ENCODE peak calls at places on chromosomes 3 and 15, in ten cellular contexts. O, F, C, G, J, N, Y, Z, E and B are unnamed samples.

GRCh38 chr3:143192193-143192592 is 72.6 kb downstream of the CHST2 start:
- DNase-seq in O (no peak), F (no peak), C (no peak), G (no peak), J (no peak), N (no peak), Y (no peak), Z (no peak), E (no peak), B (no peak)

GRCh38 chr3:120162400-120162799 is 68.2 kb upstream of the GSK3B start:
- DNase-seq in O (no peak), F (no peak), C (peak), G (no peak), J (peak), N (no peak), Y (no peak), Z (no peak), E (no peak), B (no peak)

GRCh38 chr3:59866076-59866475 is 816.3 kb upstream of the CFAP20DC start:
- DNase-seq in O (no peak), F (no peak), C (no peak), G (no peak), J (no peak), N (no peak), Y (no peak), Z (no peak), E (no peak), B (no peak)

GRCh38 chr3:69143605-69144004 is 21.2 kb upstream of the LMOD3 start:
- DNase-seq in O (no peak), F (no peak), C (no peak), G (no peak), J (peak), N (no peak), Y (no peak), Z (no peak), E (no peak), B (no peak)

GRCh38 chr15:96325579-96326331 is 4.7 kb upstream of the NR2F2 start:
- DNase-seq in O (no peak), F (no peak), C (peak), G (no peak), J (peak), N (no peak), Y (no peak), Z (no peak), E (no peak), B (no peak)

GRCh38 chr3:111923095-111923771 is 55.6 kb upstream of the ABHD10 start:
- DNase-seq in O (no peak), F (no peak), C (no peak), G (no peak), J (peak), N (no peak), Y (no peak), Z (no peak), E (no peak), B (no peak)

GRCh38 chr3:45583021-45583851 is 11.3 kb upstream of the LIMD1 start:
- DNase-seq in O (no peak), F (no peak), C (peak), G (no peak), J (peak), N (no peak), Y (no peak), Z (no peak), E (no peak), B (no peak)

GRCh38 chr3:186566772-186567071 is 417 bp downstream of the TBCCD1 start:
- DNase-seq in O (no peak), F (no peak), C (no peak), G (no peak), J (no peak), N (no peak), Y (no peak), Z (no peak), E (no peak), B (no peak)

GRCh38 chr15:68386587-68387287 is 45.2 kb downstream of the ITGA11 start:
- DNase-seq in O (no peak), F (no peak), C (no peak), G (no peak), J (no peak), N (no peak), Y (no peak), Z (no peak), E (no peak), B (no peak)

GRCh38 chr15:36106640-36107335 is 472.6 kb upstream of the CDIN1 start:
- DNase-seq in O (no peak), F (no peak), C (peak), G (no peak), J (peak), N (no peak), Y (no peak), Z (no peak), E (no peak), B (no peak)

GRCh38 chr15:83559310-83559966 is 94.5 kb upstream of the ADAMTSL3 start:
- DNase-seq in O (no peak), F (peak), C (peak), G (peak), J (peak), N (peak), Y (peak), Z (peak), E (peak), B (peak)

GRCh38 chr3:49689046-49689886 is at the start of the genes MST1 and RNF123:
- DNase-seq in O (peak), F (peak), C (peak), G (peak), J (peak), N (peak), Y (no peak), Z (peak), E (peak), B (peak)
- TF ChIP-seq CTCF in O (peak), F (peak), C (peak), G (no peak), J (peak), N (peak), Y (no peak), Z (peak), E (peak), B (no peak)

GRCh38 chr15:64045106-64045435 is 1.2 kb downstream of the DAPK2 start:
- DNase-seq in O (no peak), F (no peak), C (no peak), G (no peak), J (no peak), N (no peak), Y (no peak), Z (no peak), E (no peak), B (no peak)

GRCh38 chr15:64045774-64046346 is 425 bp downstream of the DAPK2 start:
- DNase-seq in O (no peak), F (peak), C (no peak), G (no peak), J (peak), N (peak), Y (no peak), Z (no peak), E (peak), B (no peak)

GRCh38 chr15:64048766-64049165 is 2.5 kb upstream of the DAPK2 start:
- DNase-seq in O (no peak), F (peak), C (no peak), G (no peak), J (no peak), N (no peak), Y (no peak), Z (no peak), E (no peak), B (no peak)

GRCh38 chr15:64044315-64045105 is 1.8 kb downstream of the DAPK2 start:
- DNase-seq in O (no peak), F (peak), C (no peak), G (no peak), J (no peak), N (no peak), Y (no peak), Z (peak), E (no peak), B (no peak)

GRCh38 chr15:64046347-64047153 is at the start of gene DAPK2:
- DNase-seq in O (peak), F (peak), C (peak), G (peak), J (peak), N (peak), Y (no peak), Z (peak), E (peak), B (peak)
- TF ChIP-seq CTCF in O (peak), F (peak), C (peak), G (peak), J (peak), N (peak), Y (peak), Z (peak), E (peak), B (peak)

GRCh38 chr3:37307321-37307720 is 132.9 kb upstream of the LRRFIP2 start:
- DNase-seq in O (no peak), F (no peak), C (no peak), G (no peak), J (no peak), N (no peak), Y (no peak), Z (no peak), E (no peak), B (no peak)

GRCh38 chr3:37310666-37311050 is 136.3 kb upstream of the LRRFIP2 start:
- DNase-seq in O (no peak), F (no peak), C (peak), G (no peak), J (peak), N (no peak), Y (no peak), Z (no peak), E (no peak), B (no peak)

GRCh38 chr3:37309945-37310665 is 135.7 kb upstream of the LRRFIP2 start:
- DNase-seq in O (no peak), F (no peak), C (no peak), G (no peak), J (no peak), N (no peak), Y (no peak), Z (no peak), E (no peak), B (no peak)

GRCh38 chr3:37308247-37308646 is 133.9 kb upstream of the LRRFIP2 start:
- DNase-seq in O (no peak), F (peak), C (peak), G (no peak), J (peak), N (no peak), Y (no peak), Z (peak), E (peak), B (no peak)
- TF ChIP-seq CTCF in O (peak), F (peak), C (peak), G (peak), J (peak), N (peak), Y (no peak), Z (peak), E (peak), B (peak)

GRCh38 chr15:70670680-70671079 is 92.7 kb downstream of the UACA start:
- DNase-seq in O (no peak), F (no peak), C (peak), G (no peak), J (no peak), N (no peak), Y (no peak), Z (no peak), E (no peak), B (no peak)
- TF ChIP-seq CTCF in O (peak), F (no peak), C (peak), G (no peak), J (peak), N (peak), Y (peak), Z (no peak), E (peak), B (no peak)

GRCh38 chr3:108589998-108590323 is 439 bp downstream of the DZIP3 start:
- DNase-seq in O (no peak), F (no peak), C (no peak), G (no peak), J (no peak), N (no peak), Y (no peak), Z (no peak), E (no peak), B (no peak)
- TF ChIP-seq CTCF in O (peak), F (no peak), C (no peak), G (no peak), J (no peak), N (no peak), Y (no peak), Z (peak), E (no peak), B (no peak)